ENCODE peak calls at places on chromosome 16, in eight cellular contexts. Z is HCEC 1CT; P is sigmoid colon; O is kidney tubule cell; G is endodermal cell; Y is CD4-positive, CD25-positive, alpha-beta regulatory T cell; C is breast epithelium; I is AG09319. U is an unnamed sample.

GRCh38 chr16:83853834-83854233 is 45.1 kb upstream of the MLYCD start:
- DNase-seq in Z (no peak), Y (no peak), C (no peak), I (no peak), G (no peak), P (no peak), O (no peak), U (no peak)

GRCh38 chr16:77273-77806 is 685 bp upstream of the MPG start:
- DNase-seq in G (peak), O (peak), I (no peak), C (no peak), P (peak), Y (peak), Z (peak), U (peak)

GRCh38 chr16:70553175-70553574 is 29.6 kb downstream of the SF3B3 start:
- DNase-seq in Z (peak), P (no peak), C (no peak), O (no peak), G (no peak), I (no peak), Y (no peak), U (no peak)

GRCh38 chr16:88770459-88771293 is 14.3 kb downstream of the PIEZO1 start:
- DNase-seq in Z (peak), G (peak), Y (no peak), P (peak), O (peak), I (no peak), C (no peak), U (peak)

GRCh38 chr16:3785413-3785812 is 68.1 kb upstream of the TRAP1 start:
- DNase-seq in O (no peak), Y (no peak), I (no peak), P (no peak), G (no peak), C (no peak), Z (no peak), U (no peak)

GRCh38 chr16:21937387-21937829 is 15.8 kb upstream of the UQCRC2 start:
- DNase-seq in C (no peak), G (no peak), Z (no peak), I (no peak), Y (no peak), O (no peak), P (no peak), U (no peak)

GRCh38 chr16:71440669-71441347 is 1.0 kb downstream of the TLE7 start:
- DNase-seq in Y (no peak), O (no peak), Z (no peak), I (no peak), C (no peak), P (no peak), G (peak), U (peak)

GRCh38 chr16:75087040-75087979 is 29.3 kb downstream of the LDHD start:
- DNase-seq in O (no peak), G (peak), I (peak), Z (peak), C (no peak), P (peak), Y (no peak), U (peak)

GRCh38 chr16:27097671-27098275 is 31.0 kb downstream of the C16orf82 start:
- DNase-seq in Y (no peak), C (peak), Z (no peak), I (peak), P (no peak), G (no peak), O (no peak), U (no peak)

GRCh38 chr16:67055712-67056487 is 27.0 kb downstream of the CBFB start:
- DNase-seq in O (peak), I (peak), C (no peak), P (no peak), Y (no peak), G (no peak), Z (peak), U (no peak)

GRCh38 chr16:46973457-46974324 is at the start of gene DNAJA2:
- DNase-seq in I (peak), C (peak), O (peak), Y (peak), Z (peak), P (peak), G (peak), U (peak)

GRCh38 chr16:77868052-77868451 is 79.7 kb downstream of the VAT1L start:
- DNase-seq in C (no peak), Y (no peak), Z (no peak), P (no peak), O (no peak), I (no peak), G (no peak), U (no peak)

GRCh38 chr16:87560428-87561199 is 41.7 kb upstream of the JPH3 start:
- DNase-seq in P (no peak), Y (no peak), Z (no peak), C (no peak), I (no peak), G (peak), O (no peak), U (peak)

GRCh38 chr16:47258874-47259461 is 115.2 kb upstream of the NETO2 start:
- DNase-seq in Z (peak), C (no peak), Y (no peak), G (peak), P (no peak), I (no peak), O (peak), U (peak)

GRCh38 chr16:1052791-1053521 is 19.6 kb upstream of the SSTR5 start:
- DNase-seq in Z (no peak), P (no peak), I (no peak), Y (no peak), O (no peak), G (no peak), C (no peak), U (no peak)

GRCh38 chr16:83070416-83071199 is 443.8 kb downstream of the CDH13 start:
- DNase-seq in C (no peak), Y (no peak), Z (no peak), G (no peak), P (no peak), O (no peak), I (no peak), U (no peak)

GRCh38 chr16:64311241-64311640 is 810.6 kb downstream of the CDH11 start:
- DNase-seq in Z (no peak), P (no peak), I (no peak), Y (no peak), C (no peak), O (peak), G (no peak), U (no peak)

GRCh38 chr16:10683160-10683559 is 11.6 kb downstream of the TEKT5 start:
- DNase-seq in Z (no peak), G (peak), C (no peak), Y (no peak), P (no peak), I (no peak), O (no peak), U (peak)

GRCh38 chr16:11067266-11067665 is 122.9 kb downstream of the CLEC16A start:
- DNase-seq in Y (no peak), C (no peak), P (peak), Z (no peak), I (no peak), G (no peak), O (no peak), U (no peak)

GRCh38 chr16:69040144-69040909 is 65.1 kb upstream of the HAS3 start:
- DNase-seq in Z (peak), P (peak), G (no peak), O (peak), I (no peak), C (no peak), Y (no peak), U (no peak)

GRCh38 chr16:67248401-67249177 is at the start of gene SLC9A5:
- DNase-seq in Y (peak), G (peak), P (peak), C (no peak), Z (no peak), O (peak), I (no peak), U (no peak)

GRCh38 chr16:3060339-3061127 is 4.9 kb upstream of the IL32 start:
- DNase-seq in I (no peak), C (no peak), O (no peak), Z (no peak), Y (no peak), G (no peak), P (no peak), U (no peak)

GRCh38 chr16:86090461-86091170 is 191.7 kb downstream of the IRF8 start:
- DNase-seq in Y (no peak), O (no peak), G (no peak), P (peak), I (no peak), C (peak), Z (no peak), U (no peak)

GRCh38 chr16:66444049-66444481 is 17.0 kb downstream of the BEAN1 start:
- DNase-seq in G (peak), P (no peak), I (no peak), Y (no peak), Z (no peak), C (no peak), O (no peak), U (peak)

GRCh38 chr16:11833951-11834695 is 17.2 kb downstream of the RSL1D1 start:
- DNase-seq in C (no peak), I (peak), G (no peak), O (no peak), Z (peak), Y (no peak), P (no peak), U (no peak)